ENCODE peak calls at places on chromosomes 11 and 22, in eight cellular contexts. One of them, this sample, is unnamed. For H3K9me3, the result is how much of the 10 kb centered on the place peaks cover.

GRCh38 chr11:83287631-83288030 is 1.5 kb upstream of the CCDC90B start:
- DNase-seq in tibial nerve: no peak
- DNase-seq in colonic mucosa: no peak
- DNase-seq in heart right ventricle: no peak
- DNase-seq in psoas muscle: no peak
- DNase-seq in A673: no peak
- DNase-seq in BE2C: no peak
- DNase-seq in SK-N-SH: no peak
- DNase-seq in this sample: no peak

GRCh38 chr22:46079861-46080821 is 70.2 kb upstream of the PPARA start:
- DNase-seq in A673: peak
- DNase-seq in heart right ventricle: peak
- DNase-seq in psoas muscle: peak
- DNase-seq in colonic mucosa: no peak
- DNase-seq in SK-N-SH: peak
- DNase-seq in tibial nerve: peak
- DNase-seq in BE2C: peak
- DNase-seq in this sample: peak

GRCh38 chr11:39374963-39375698 is 2084.3 kb downstream of the LRRC4C start:
- DNase-seq in colonic mucosa: no peak
- DNase-seq in BE2C: no peak
- DNase-seq in heart right ventricle: no peak
- DNase-seq in psoas muscle: no peak
- DNase-seq in A673: peak
- DNase-seq in tibial nerve: no peak
- DNase-seq in SK-N-SH: peak
- DNase-seq in this sample: no peak

GRCh38 chr11:117205211-117205818 is 6.1 kb downstream of the TAGLN start:
- DNase-seq in psoas muscle: no peak
- DNase-seq in A673: no peak
- DNase-seq in BE2C: no peak
- DNase-seq in SK-N-SH: no peak
- DNase-seq in heart right ventricle: no peak
- DNase-seq in tibial nerve: no peak
- DNase-seq in colonic mucosa: no peak
- DNase-seq in this sample: no peak

GRCh38 chr11:44950625-44951472 is at the start of gene TP53I11:
- DNase-seq in A673: peak
- DNase-seq in tibial nerve: peak
- DNase-seq in colonic mucosa: peak
- DNase-seq in psoas muscle: peak
- DNase-seq in heart right ventricle: peak
- DNase-seq in BE2C: peak
- DNase-seq in SK-N-SH: peak
- DNase-seq in this sample: peak

GRCh38 chr11:110366234-110366633 is 63.5 kb upstream of the FDX1 start:
- DNase-seq in SK-N-SH: no peak
- DNase-seq in tibial nerve: no peak
- DNase-seq in psoas muscle: no peak
- DNase-seq in heart right ventricle: peak
- DNase-seq in BE2C: peak
- DNase-seq in A673: no peak
- DNase-seq in colonic mucosa: no peak
- DNase-seq in this sample: peak

GRCh38 chr11:116656011-116656410 is 116.8 kb downstream of the BUD13 start:
- DNase-seq in A673: no peak
- DNase-seq in tibial nerve: no peak
- DNase-seq in psoas muscle: no peak
- DNase-seq in colonic mucosa: no peak
- DNase-seq in SK-N-SH: no peak
- DNase-seq in heart right ventricle: no peak
- DNase-seq in BE2C: no peak
- DNase-seq in this sample: no peak

GRCh38 chr11:64743591-64744543 is at the start of gene RASGRP2:
- DNase-seq in tibial nerve: peak
- DNase-seq in A673: no peak
- DNase-seq in colonic mucosa: peak
- DNase-seq in heart right ventricle: peak
- DNase-seq in SK-N-SH: peak
- DNase-seq in BE2C: no peak
- DNase-seq in psoas muscle: peak
- DNase-seq in this sample: peak

GRCh38 chr11:75814369-75814685 is 683 bp upstream of the UVRAG start:
- DNase-seq in A673: no peak
- DNase-seq in BE2C: no peak
- DNase-seq in colonic mucosa: no peak
- DNase-seq in tibial nerve: no peak
- DNase-seq in heart right ventricle: no peak
- DNase-seq in psoas muscle: no peak
- DNase-seq in SK-N-SH: no peak
- DNase-seq in this sample: no peak

GRCh38 chr22:36797334-36797733 is 19.5 kb downstream of the PVALB start:
- DNase-seq in BE2C: no peak
- DNase-seq in heart right ventricle: no peak
- DNase-seq in A673: no peak
- DNase-seq in colonic mucosa: no peak
- DNase-seq in psoas muscle: no peak
- DNase-seq in SK-N-SH: no peak
- DNase-seq in tibial nerve: no peak
- DNase-seq in this sample: no peak

GRCh38 chr11:28760676-28761390 is 652.6 kb downstream of the METTL15 start:
- DNase-seq in tibial nerve: no peak
- DNase-seq in BE2C: no peak
- DNase-seq in psoas muscle: no peak
- DNase-seq in A673: no peak
- DNase-seq in SK-N-SH: no peak
- DNase-seq in colonic mucosa: no peak
- DNase-seq in heart right ventricle: no peak
- DNase-seq in this sample: no peak

GRCh38 chr11:6599884-6600390 is 3.5 kb downstream of the RRP8 start:
- DNase-seq in A673: no peak
- DNase-seq in tibial nerve: no peak
- DNase-seq in psoas muscle: no peak
- DNase-seq in SK-N-SH: no peak
- DNase-seq in colonic mucosa: peak
- DNase-seq in BE2C: no peak
- DNase-seq in heart right ventricle: no peak
- DNase-seq in this sample: no peak

DNA sequence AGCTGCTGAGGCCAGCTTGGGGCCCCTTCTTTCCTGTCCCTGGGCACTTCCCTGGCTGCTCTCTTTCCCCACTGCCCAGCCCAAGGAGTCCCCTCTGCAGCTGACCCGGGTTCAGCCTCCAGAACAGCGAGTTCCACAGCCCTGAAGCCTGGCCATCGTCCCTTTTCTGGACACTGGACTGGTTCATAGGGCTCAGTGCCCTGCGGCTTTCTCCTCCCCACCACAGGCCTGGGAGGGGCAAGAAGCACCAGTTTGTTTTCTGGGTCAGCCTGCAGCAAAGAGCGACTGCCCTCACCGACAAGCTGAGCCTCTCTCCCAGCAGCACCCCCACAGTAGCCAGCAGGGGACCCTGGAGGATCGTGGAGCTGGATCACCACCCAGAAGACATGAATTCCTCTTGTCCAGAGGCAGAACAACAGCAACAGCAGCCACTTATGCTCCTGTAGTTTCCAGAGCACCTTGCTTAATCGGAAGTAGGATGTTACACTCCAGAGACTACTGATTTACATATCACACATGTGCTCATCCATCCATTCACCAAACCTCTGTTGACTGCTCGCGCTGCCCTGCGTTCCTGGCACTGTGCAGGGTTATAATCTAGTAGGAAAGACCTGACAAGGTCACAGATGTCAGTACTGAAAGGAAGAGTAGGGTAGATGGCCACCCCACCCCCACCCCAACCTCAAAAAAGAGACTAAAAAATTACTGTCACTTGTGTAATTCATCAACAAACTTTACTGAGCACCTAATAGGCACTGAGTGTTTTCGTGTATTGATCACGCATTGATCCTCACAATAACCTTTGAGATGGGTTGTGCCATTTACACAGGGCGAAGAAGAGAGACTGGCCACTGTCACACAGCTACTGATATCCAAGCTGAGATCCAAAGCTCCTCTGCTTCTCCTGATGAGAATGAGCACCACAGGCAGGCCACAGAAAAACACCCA is 13.0 kb upstream of the CXCR5 start:
- DNase-seq in tibial nerve: peak
- DNase-seq in psoas muscle: no peak
- DNase-seq in heart right ventricle: peak
- DNase-seq in SK-N-SH: peak
- DNase-seq in A673: no peak
- DNase-seq in colonic mucosa: peak
- DNase-seq in BE2C: no peak
- DNase-seq in this sample: no peak
- H3K4me3 ChIP-seq in tibial nerve: no peak
- H3K4me3 ChIP-seq in psoas muscle: peak
- H3K4me3 ChIP-seq in heart right ventricle: peak
- H3K4me3 ChIP-seq in SK-N-SH: no peak
- H3K4me3 ChIP-seq in A673: no peak
- H3K4me3 ChIP-seq in colonic mucosa: no peak
- H3K4me3 ChIP-seq in BE2C: no peak
- H3K4me3 ChIP-seq in this sample: peak

GRCh38 chr11:18379201-18379600 is 15.2 kb upstream of the LDHA start:
- DNase-seq in A673: no peak
- DNase-seq in tibial nerve: no peak
- DNase-seq in heart right ventricle: no peak
- DNase-seq in psoas muscle: no peak
- DNase-seq in colonic mucosa: no peak
- DNase-seq in SK-N-SH: no peak
- DNase-seq in BE2C: no peak
- DNase-seq in this sample: no peak

GRCh38 chr11:18384157-18384641 is 10.2 kb upstream of the LDHA start:
- DNase-seq in SK-N-SH: peak
- DNase-seq in psoas muscle: peak
- DNase-seq in A673: no peak
- DNase-seq in heart right ventricle: peak
- DNase-seq in colonic mucosa: peak
- DNase-seq in BE2C: peak
- DNase-seq in tibial nerve: peak
- DNase-seq in this sample: peak

GRCh38 chr11:18383388-18384156 is 10.8 kb upstream of the LDHA start:
- DNase-seq in SK-N-SH: peak
- DNase-seq in heart right ventricle: peak
- DNase-seq in tibial nerve: peak
- DNase-seq in A673: peak
- DNase-seq in psoas muscle: peak
- DNase-seq in colonic mucosa: peak
- DNase-seq in BE2C: peak
- DNase-seq in this sample: peak
- TF ChIP-seq CTCF in SK-N-SH: no peak
- TF ChIP-seq CTCF in heart right ventricle: no peak
- TF ChIP-seq CTCF in tibial nerve: no peak
- TF ChIP-seq CTCF in A673: no peak
- TF ChIP-seq CTCF in psoas muscle: no peak
- TF ChIP-seq CTCF in colonic mucosa: no peak
- TF ChIP-seq CTCF in BE2C: no peak
- TF ChIP-seq CTCF in this sample: no peak

DNA sequence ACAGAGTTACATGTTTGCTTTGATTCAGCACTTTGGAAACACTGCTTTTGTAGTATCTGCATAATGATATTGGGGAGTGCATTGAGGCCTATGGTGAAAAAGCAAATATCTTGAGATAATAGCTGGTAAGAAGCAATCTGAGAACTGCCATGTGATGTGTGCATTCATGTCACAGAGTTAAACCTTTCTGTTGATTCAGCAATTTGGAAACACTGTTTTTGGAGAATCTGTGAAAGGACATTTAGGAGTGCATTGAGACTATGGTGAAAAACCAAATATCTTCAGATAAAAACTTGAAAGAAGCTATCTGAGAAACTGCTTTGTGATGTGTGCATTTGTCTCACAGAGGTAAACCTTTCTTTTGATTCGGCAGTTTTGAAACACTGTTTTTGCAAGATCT is 346.8 kb downstream of the OR4C45 start:
- DNase-seq in SK-N-SH: no peak
- DNase-seq in colonic mucosa: no peak
- DNase-seq in A673: no peak
- DNase-seq in heart right ventricle: no peak
- DNase-seq in psoas muscle: no peak
- DNase-seq in BE2C: no peak
- DNase-seq in tibial nerve: no peak
- DNase-seq in this sample: no peak
- H3K9me3 ChIP-seq in SK-N-SH: under half
- H3K9me3 ChIP-seq in colonic mucosa: under half
- H3K9me3 ChIP-seq in A673: half or more
- H3K9me3 ChIP-seq in heart right ventricle: half or more
- H3K9me3 ChIP-seq in psoas muscle: under half
- H3K9me3 ChIP-seq in BE2C: under half
- H3K9me3 ChIP-seq in tibial nerve: under half
- H3K9me3 ChIP-seq in this sample: under half

DNA sequence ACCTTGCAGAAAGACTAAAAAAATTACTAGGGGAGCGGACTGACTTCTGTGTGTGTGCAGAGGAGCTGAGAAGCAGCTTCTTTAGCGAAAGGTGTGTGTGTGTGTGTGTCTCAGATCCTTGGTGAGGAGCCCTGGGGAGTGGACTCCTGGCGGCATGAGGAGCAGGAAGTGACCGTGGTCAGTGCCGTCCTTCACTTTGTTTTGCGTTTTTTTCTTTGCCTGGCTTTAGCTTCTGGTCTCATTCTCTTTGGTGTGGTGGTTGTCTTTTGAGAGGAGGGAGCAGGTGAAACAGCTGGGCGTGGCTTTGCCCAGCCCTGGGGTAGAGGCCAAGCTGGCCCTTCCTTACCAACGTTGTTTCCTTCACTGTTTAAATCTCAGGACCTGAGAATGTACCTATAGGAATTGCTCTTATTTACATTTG is 1.9 kb downstream of the ZBED4 start:
- DNase-seq in BE2C: no peak
- DNase-seq in SK-N-SH: no peak
- DNase-seq in A673: no peak
- DNase-seq in heart right ventricle: no peak
- DNase-seq in colonic mucosa: peak
- DNase-seq in psoas muscle: no peak
- DNase-seq in tibial nerve: no peak
- DNase-seq in this sample: no peak
- H3K4me3 ChIP-seq in BE2C: peak
- H3K4me3 ChIP-seq in SK-N-SH: peak
- H3K4me3 ChIP-seq in A673: peak
- H3K4me3 ChIP-seq in heart right ventricle: no peak
- H3K4me3 ChIP-seq in colonic mucosa: peak
- H3K4me3 ChIP-seq in psoas muscle: peak
- H3K4me3 ChIP-seq in tibial nerve: no peak
- H3K4me3 ChIP-seq in this sample: no peak

GRCh38 chr11:35619030-35619753 is 932 bp downstream of the FJX1 start:
- DNase-seq in SK-N-SH: peak
- DNase-seq in psoas muscle: peak
- DNase-seq in colonic mucosa: peak
- DNase-seq in BE2C: peak
- DNase-seq in A673: peak
- DNase-seq in heart right ventricle: peak
- DNase-seq in tibial nerve: no peak
- DNase-seq in this sample: peak
- TF ChIP-seq CTCF in SK-N-SH: no peak
- TF ChIP-seq CTCF in psoas muscle: no peak
- TF ChIP-seq CTCF in colonic mucosa: no peak
- TF ChIP-seq CTCF in BE2C: no peak
- TF ChIP-seq CTCF in A673: no peak
- TF ChIP-seq CTCF in heart right ventricle: no peak
- TF ChIP-seq CTCF in tibial nerve: no peak
- TF ChIP-seq CTCF in this sample: no peak

This sample was measured in testis.